ENCODE peak calls at places on chromosome 2, in seven cellular contexts. Q is thoracic aorta, W is ovary, O is neuronal stem cell, B is prostate gland, T is coronary artery, U is psoas muscle. G is an unnamed sample.

GRCh38 chr2:237033536-237034060 is 52.1 kb upstream of the COPS8 start:
- DNase-seq in Q (no peak), W (no peak), O (no peak), B (no peak), T (no peak), U (no peak), G (no peak)

GRCh38 chr2:232981356-232981755 is 31.7 kb downstream of the NGEF start:
- DNase-seq in Q (no peak), W (no peak), O (no peak), B (peak; percentile 72), T (no peak), U (no peak), G (no peak)

GRCh38 chr2:118268268-118268667 is 180.0 kb downstream of the INSIG2 start:
- DNase-seq in Q (no peak), W (no peak), O (no peak), B (no peak), T (no peak), U (no peak), G (no peak)

GRCh38 chr2:74849228-74849892 is 15.4 kb downstream of the HK2 start:
- DNase-seq in Q (no peak), W (no peak), O (no peak), B (peak; percentile 44), T (no peak), U (no peak), G (peak; percentile 84)

GRCh38 chr2:173218331-173219056 is 136.2 kb upstream of the CDCA7 start:
- DNase-seq in Q (no peak), W (no peak), O (no peak), B (no peak), T (no peak), U (no peak), G (no peak)

GRCh38 chr2:21500546-21500945 is 376.8 kb downstream of the TDRD15 start:
- DNase-seq in Q (no peak), W (no peak), O (no peak), B (no peak), T (no peak), U (no peak), G (no peak)

GRCh38 chr2:26846881-26847662 is 860 bp upstream of the DPYSL5 start:
- DNase-seq in Q (no peak), W (no peak), O (peak; percentile 41), B (no peak), T (no peak), U (no peak), G (no peak)

GRCh38 chr2:186517090-186517489 is 31.0 kb downstream of the ZC3H15 start:
- DNase-seq in Q (no peak), W (no peak), O (no peak), B (no peak), T (no peak), U (no peak), G (no peak)

GRCh38 chr2:158729873-158730620 is 65.1 kb upstream of the DAPL1 start:
- DNase-seq in Q (no peak), W (no peak), O (no peak), B (no peak), T (no peak), U (no peak), G (no peak)

GRCh38 chr2:46500801-46501200 is 21.4 kb downstream of the TMEM247 start:
- DNase-seq in Q (no peak), W (peak; percentile 53), O (no peak), B (no peak), T (no peak), U (no peak), G (no peak)

GRCh38 chr2:234674781-234675201 is 177.9 kb upstream of the ARL4C start:
- DNase-seq in Q (no peak), W (no peak), O (no peak), B (no peak), T (no peak), U (no peak), G (no peak)

GRCh38 chr2:144372484-144373195 is 147.3 kb downstream of the ZEB2 start:
- DNase-seq in Q (no peak), W (peak; percentile 68), O (no peak), B (no peak), T (no peak), U (no peak), G (no peak)

GRCh38 chr2:211373203-211373602 is 816.8 kb downstream of the CPS1 start:
- DNase-seq in Q (no peak), W (no peak), O (no peak), B (no peak), T (no peak), U (no peak), G (no peak)

GRCh38 chr2:193502363-193503035 is 1307.8 kb upstream of the TMEFF2 start:
- DNase-seq in Q (no peak), W (no peak), O (peak; percentile 20), B (no peak), T (no peak), U (no peak), G (no peak)

GRCh38 chr2:202237787-202238233 is 587 bp downstream of the SUMO1 start:
- DNase-seq in Q (no peak), W (no peak), O (peak; percentile 41), B (peak; percentile 13), T (no peak), U (no peak), G (peak; percentile 38)

GRCh38 chr2:147288131-147288530 is 556.7 kb upstream of the ACVR2A start:
- DNase-seq in Q (no peak), W (no peak), O (no peak), B (no peak), T (no peak), U (no peak), G (no peak)

GRCh38 chr2:42049411-42050349 is 1.9 kb downstream of the PKDCC start:
- DNase-seq in Q (no peak), W (peak; percentile 56), O (no peak), B (no peak), T (no peak), U (peak; percentile 35), G (no peak)

GRCh38 chr2:128422571-128422970 is 103.9 kb upstream of the HS6ST1 start:
- DNase-seq in Q (no peak), W (no peak), O (no peak), B (no peak), T (peak; percentile 75), U (no peak), G (no peak)

GRCh38 chr2:6916224-6916623 is 988 bp upstream of the RNF144A start:
- DNase-seq in Q (no peak), W (no peak), O (no peak), B (no peak), T (no peak), U (no peak), G (no peak)

GRCh38 chr2:6916736-6917070 is 509 bp upstream of the RNF144A start:
- DNase-seq in Q (no peak), W (no peak), O (no peak), B (no peak), T (no peak), U (no peak), G (no peak)

GRCh38 chr2:6914829-6915228 is 2.4 kb upstream of the RNF144A start:
- DNase-seq in Q (no peak), W (no peak), O (no peak), B (no peak), T (no peak), U (no peak), G (no peak)

GRCh38 chr2:6913415-6914157 is 3.6 kb upstream of the RNF144A start:
- DNase-seq in Q (no peak), W (no peak), O (no peak), B (no peak), T (no peak), U (no peak), G (no peak)

GRCh38 chr2:6915399-6915798 is 1.8 kb upstream of the RNF144A start:
- DNase-seq in Q (no peak), W (no peak), O (no peak), B (no peak), T (no peak), U (no peak), G (no peak)
- H3K27ac ChIP-seq in Q (no peak overlapping the region), W (no peak overlapping the region), O (no peak overlapping the region), B (no peak overlapping the region), T (no peak overlapping the region), U (no peak overlapping the region), G (no peak overlapping the region)

DNA sequence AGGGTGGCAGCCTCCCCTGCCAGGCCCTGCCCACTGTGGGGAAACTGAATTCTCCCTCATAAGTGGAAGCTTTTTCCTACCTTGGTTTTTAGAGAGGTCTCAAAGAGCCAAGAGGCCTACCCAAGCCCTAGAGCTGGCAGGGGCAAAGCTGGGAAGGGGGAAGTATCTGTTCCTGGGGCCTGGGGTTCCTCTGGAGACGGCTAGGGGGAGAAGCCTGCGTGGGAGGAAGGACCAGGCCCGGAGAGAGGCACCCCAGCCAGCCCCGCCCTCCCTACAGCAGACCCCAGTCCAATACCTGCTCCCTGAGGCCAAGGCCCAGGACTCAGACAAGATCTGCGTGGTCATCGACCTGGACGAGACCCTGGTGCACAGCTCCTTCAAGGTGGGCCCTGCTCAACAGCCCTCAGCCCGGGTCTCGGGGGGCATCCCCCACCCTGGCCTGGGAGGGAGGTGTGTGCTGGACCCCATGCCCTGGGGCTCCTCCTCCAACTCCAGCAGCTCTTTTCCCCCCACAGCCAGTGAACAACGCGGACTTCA is 2.2 kb downstream of the CTDSP1 start:
- DNase-seq in Q (no peak), W (peak; percentile 30), O (no peak), B (no peak), T (no peak), U (no peak), G (peak; percentile 37)
- H3K4me3 ChIP-seq in Q (peak overlapping the region; percentile 79), W (peak overlapping the region; percentile 99), O (no peak overlapping the region), B (peak overlapping the region; percentile 99), T (peak overlapping the region; percentile 88), U (peak overlapping the region; percentile 91), G (peak overlapping the region; percentile 98)

GRCh38 chr2:160224060-160224459 is 24.0 kb upstream of the ITGB6 start:
- DNase-seq in Q (no peak), W (no peak), O (no peak), B (no peak), T (no peak), U (no peak), G (no peak)
- H3K27ac ChIP-seq in Q (no peak overlapping the region), W (no peak overlapping the region), O (no peak overlapping the region), B (no peak overlapping the region), T (peak overlapping the region; percentile 29), U (peak overlapping the region; percentile 90), G (peak overlapping the region; percentile 49)

GRCh38 chr2:216519154-216519762 is 20.6 kb downstream of the RPL37A start:
- DNase-seq in Q (no peak), W (peak; percentile 81), O (peak; percentile 64), B (peak; percentile 85), T (peak; percentile 12), U (no peak), G (no peak)

GRCh38 chr2:216522892-216523502 is 24.4 kb downstream of the RPL37A start:
- DNase-seq in Q (no peak), W (no peak), O (no peak), B (no peak), T (no peak), U (no peak), G (no peak)

GRCh38 chr2:216516730-216517350 is 18.2 kb downstream of the RPL37A start:
- DNase-seq in Q (no peak), W (no peak), O (no peak), B (no peak), T (no peak), U (no peak), G (no peak)

GRCh38 chr2:216517447-216517846 is 18.8 kb downstream of the RPL37A start:
- DNase-seq in Q (no peak), W (no peak), O (no peak), B (no peak), T (no peak), U (no peak), G (no peak)

DNA sequence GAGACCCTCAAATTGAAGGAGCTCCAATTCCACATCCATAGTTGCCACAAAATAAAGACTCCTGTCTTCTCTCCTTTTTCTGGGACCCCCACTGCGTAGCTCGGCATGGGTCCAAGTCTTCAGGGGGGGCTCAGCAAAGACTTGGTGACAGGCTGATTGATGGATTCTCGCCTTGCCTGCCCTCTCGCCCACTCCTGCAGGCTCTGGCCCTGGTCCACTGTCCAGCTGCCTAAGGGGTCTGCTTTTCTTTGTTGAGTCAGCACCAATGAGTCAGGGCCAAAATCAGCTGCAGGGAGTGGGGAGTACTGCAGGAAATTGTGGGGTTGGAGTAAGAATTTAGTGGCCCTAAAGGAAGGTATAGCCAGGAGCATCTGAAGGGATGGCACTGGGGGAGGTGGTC is 21.5 kb downstream of the RPL37A start:
- DNase-seq in Q (no peak), W (no peak), O (no peak), B (no peak), T (peak; percentile 41), U (no peak), G (no peak)
- H3K4me3 ChIP-seq in Q (no peak overlapping the region), W (no peak overlapping the region), O (no peak overlapping the region), B (no peak overlapping the region), T (no peak overlapping the region), U (no peak overlapping the region), G (no peak overlapping the region)